ENCODE peak calls at places on chromosome 13, in nine cellular contexts. V is GOT3; C is nephron progenitor cell; S is posterior cingulate gyrus; F is choroid plexus epithelial cell; T is heart left ventricle; J is AML-193; I is stimulated activated naive B cell treated with anti-CD40 and anti-IgM and Interleukin-4, amounts not matched to agents 10 μg/mL and 1 μg/mL and 100 μg/mL, for 72 hours; Y is stimulated activated naive CD8-positive, alpha-beta T cell treated with anti-CD3 and anti-CD28 coated beads, Interleukin-15, amount 100 ng/mL, for 72 hours. X is an unnamed sample.

GRCh38 chr13:99660101-99660500 is 158.8 kb downstream of the TM9SF2 start:
- DNase-seq in V (no peak), C (no peak), S (no peak), F (no peak), T (no peak), J (no peak), I (no peak), Y (no peak), X (no peak)

GRCh38 chr13:106416645-106417044 is 118.8 kb downstream of the EFNB2 start:
- DNase-seq in V (no peak), C (no peak), S (no peak), F (no peak), T (no peak), J (no peak), I (no peak), Y (no peak), X (no peak)

GRCh38 chr13:67273001-67273400 is 42.9 kb upstream of the PCDH9 start:
- DNase-seq in V (no peak), C (no peak), S (no peak), F (peak), T (no peak), J (no peak), I (no peak), Y (no peak), X (no peak)

GRCh38 chr13:103218253-103218652 is 152.0 kb upstream of the SLC10A2 start:
- DNase-seq in V (no peak), C (no peak), S (no peak), F (no peak), T (no peak), J (no peak), I (no peak), Y (no peak), X (no peak)

GRCh38 chr13:99087954-99088491 is 110.2 kb upstream of the DOCK9 start:
- DNase-seq in V (no peak), C (peak), S (no peak), F (no peak), T (no peak), J (no peak), I (peak), Y (no peak), X (no peak)

GRCh38 chr13:110233181-110233641 is 73.7 kb downstream of the COL4A1 start:
- DNase-seq in V (no peak), C (no peak), S (no peak), F (peak), T (peak), J (no peak), I (no peak), Y (no peak), X (no peak)

GRCh38 chr13:113948034-113948742 is 25.7 kb downstream of the C13orf46 start:
- DNase-seq in V (no peak), C (no peak), S (no peak), F (no peak), T (peak), J (no peak), I (no peak), Y (no peak), X (no peak)

GRCh38 chr13:38662362-38662761 is 24.5 kb upstream of the FREM2 start:
- DNase-seq in V (no peak), C (no peak), S (no peak), F (peak), T (no peak), J (no peak), I (no peak), Y (no peak), X (no peak)

GRCh38 chr13:103466761-103467160 is 400.5 kb upstream of the SLC10A2 start:
- DNase-seq in V (no peak), C (no peak), S (no peak), F (no peak), T (no peak), J (no peak), I (no peak), Y (no peak), X (no peak)

GRCh38 chr13:74641586-74641985 is 507.4 kb upstream of the KLF12 start:
- DNase-seq in V (no peak), C (no peak), S (no peak), F (peak), T (no peak), J (no peak), I (no peak), Y (no peak), X (no peak)

GRCh38 chr13:40123962-40124647 is 468.6 kb downstream of the COG6 start:
- DNase-seq in V (no peak), C (no peak), S (no peak), F (no peak), T (no peak), J (no peak), I (no peak), Y (no peak), X (no peak)

GRCh38 chr13:99227909-99228688 is 27.4 kb downstream of the UBAC2 start:
- DNase-seq in V (no peak), C (no peak), S (no peak), F (no peak), T (no peak), J (peak), I (no peak), Y (no peak), X (no peak)

GRCh38 chr13:112453874-112454647 is 77.9 kb downstream of the SPACA7 start:
- DNase-seq in V (no peak), C (no peak), S (no peak), F (no peak), T (no peak), J (no peak), I (no peak), Y (no peak), X (no peak)

X was measured in GM12864.